ENCODE peak calls at places on chromosomes 3 and 15, in six cellular contexts. T, N, C, Q, H and E are unnamed samples.
A peak's percentile ranks its signal among the peaks of the same experiment; 100 is the strongest.

GRCh38 chr3:105513042-105513441 is 146.3 kb downstream of the ALCAM start:
- DNase-seq in H (no peak), N (no peak), T (no peak), C (no peak), Q (no peak), E (no peak)

GRCh38 chr3:161946443-161946960 is 449.9 kb downstream of the OTOL1 start:
- DNase-seq in H (no peak), T (no peak), N (no peak), Q (no peak), C (no peak), E (no peak)

GRCh38 chr3:123459867-123460266 is 11.0 kb upstream of the ADCY5 start:
- DNase-seq in N (no peak), H (no peak), Q (no peak), T (no peak), C (no peak), E (no peak)

GRCh38 chr3:170622369-170623159 is 36.7 kb upstream of the SLC7A14 start:
- DNase-seq in N (peak; percentile 68), C (peak; percentile 80), Q (no peak), T (no peak), H (no peak), E (no peak)

GRCh38 chr3:72185549-72186484 is 400.9 kb upstream of the PROK2 start:
- DNase-seq in T (peak; percentile 69), N (no peak), C (peak; percentile 49), H (peak; percentile 7), Q (no peak), E (no peak)

GRCh38 chr3:73389104-73389809 is 235.5 kb downstream of the PDZRN3 start:
- DNase-seq in Q (no peak), T (no peak), H (no peak), N (no peak), C (no peak), E (no peak)

GRCh38 chr3:185874119-185874518 is 49.3 kb upstream of the IGF2BP2 start:
- DNase-seq in Q (no peak), C (no peak), T (no peak), N (no peak), H (no peak), E (no peak)

GRCh38 chr15:70062321-70062956 is 35.3 kb downstream of the TLE3 start:
- DNase-seq in H (no peak), Q (no peak), C (peak; percentile 63), T (peak; percentile 77), N (no peak), E (peak; percentile 77)

GRCh38 chr3:177338697-177339219 is 141.5 kb upstream of the TBL1XR1 start:
- DNase-seq in Q (no peak), T (no peak), N (no peak), H (peak; percentile 95), C (peak; percentile 62), E (no peak)

GRCh38 chr3:17967953-17968352 is 225.5 kb upstream of the TBC1D5 start:
- DNase-seq in Q (no peak), H (no peak), T (no peak), C (no peak), N (no peak), E (no peak)

GRCh38 chr15:97479957-97480356 is 480.5 kb upstream of the ARRDC4 start:
- DNase-seq in Q (no peak), H (no peak), C (no peak), T (no peak), N (no peak), E (no peak)

GRCh38 chr3:123083446-123084124 is 16.8 kb downstream of the PDIA5 start:
- DNase-seq in N (no peak), C (no peak), Q (no peak), H (no peak), T (no peak), E (no peak)

GRCh38 chr3:169528289-169528688 is 135.2 kb downstream of the MECOM start:
- DNase-seq in C (no peak), Q (no peak), N (no peak), H (no peak), T (no peak), E (no peak)

GRCh38 chr3:54760226-54760625 is 167.6 kb downstream of the LRTM1 start:
- DNase-seq in T (no peak), C (no peak), N (no peak), H (no peak), Q (no peak), E (no peak)

GRCh38 chr15:24954783-24955548 is at the start of the genes SNRPN and SNURF:
- DNase-seq in N (peak; percentile 79), C (peak; percentile 85), Q (peak; percentile 51), H (peak; percentile 30), T (peak; percentile 87), E (peak; percentile 53)

GRCh38 chr3:31378226-31378625 is 154.5 kb upstream of the STT3B start:
- DNase-seq in H (no peak), N (no peak), Q (no peak), T (no peak), C (no peak), E (no peak)

GRCh38 chr15:81776961-81777360 is 268.9 kb downstream of the MEX3B start:
- DNase-seq in N (no peak), Q (no peak), C (no peak), T (no peak), H (no peak), E (no peak)

GRCh38 chr3:13077431-13078157 is 4.4 kb upstream of the IQSEC1 start:
- DNase-seq in N (no peak), T (peak; percentile 80), C (no peak), Q (no peak), H (no peak), E (no peak)

GRCh38 chr3:196650740-196651311 is 11.3 kb downstream of the NRROS start:
- DNase-seq in Q (no peak), C (peak; percentile 84), T (no peak), N (no peak), H (peak; percentile 36), E (no peak)

GRCh38 chr15:85795320-85795668 is 569 bp upstream of the KLHL25 start:
- DNase-seq in C (no peak), Q (no peak), H (no peak), T (peak; percentile 59), N (no peak), E (no peak)

GRCh38 chr3:187207624-187208023 is 10.3 kb downstream of the RTP1 start:
- DNase-seq in Q (no peak), T (no peak), C (no peak), H (no peak), N (no peak), E (no peak)

GRCh38 chr15:28888900-28889299 is 3.1 kb downstream of the APBA2 start:
- DNase-seq in Q (no peak), T (no peak), C (no peak), H (no peak), N (no peak), E (no peak)

GRCh38 chr3:45043715-45044299 is 17.7 kb downstream of the CLEC3B start:
- DNase-seq in H (no peak), C (peak; percentile 50), T (no peak), Q (no peak), N (no peak), E (no peak)

GRCh38 chr3:160810360-160810759 is 54.3 kb downstream of the PPM1L start:
- DNase-seq in T (peak; percentile 76), H (no peak), C (no peak), N (no peak), Q (no peak), E (no peak)

GRCh38 chr3:160815280-160815679 is 59.2 kb downstream of the PPM1L start:
- DNase-seq in C (no peak), H (no peak), Q (no peak), N (no peak), T (no peak), E (no peak)

GRCh38 chr3:160809453-160809852 is 53.4 kb downstream of the PPM1L start:
- DNase-seq in H (no peak), N (no peak), C (no peak), T (no peak), Q (no peak), E (no peak)

GRCh38 chr3:160808838-160809237 is 52.8 kb downstream of the PPM1L start:
- DNase-seq in H (no peak), T (peak; percentile 67), C (no peak), N (no peak), Q (no peak), E (no peak)

DNA sequence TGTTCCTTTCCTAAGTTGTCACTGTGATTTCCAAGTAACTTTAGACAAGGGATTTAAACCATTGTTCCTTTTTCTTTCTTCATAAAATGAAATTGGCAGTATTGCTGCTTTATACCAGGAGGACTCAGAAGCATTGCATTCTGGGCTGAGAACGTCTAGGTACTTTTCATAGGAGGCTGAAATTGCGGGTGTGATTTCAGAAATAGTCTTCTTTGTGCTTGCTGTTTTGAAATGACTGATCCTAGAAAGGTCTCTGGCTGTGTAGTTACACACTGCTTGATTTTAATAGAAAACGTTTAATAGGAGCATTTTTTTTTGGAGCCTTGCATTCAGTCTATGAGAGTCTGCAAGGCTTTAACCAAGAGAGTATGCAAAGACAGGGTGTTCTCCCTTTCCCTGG is 56.3 kb downstream of the PPM1L start:
- DNase-seq in N (no peak), Q (no peak), T (no peak), C (no peak), H (no peak), E (no peak)
- H3K4me1 ChIP-seq in N (no peaks in the 10 kb centered on the region), Q (no peaks in the 10 kb centered on the region), T (peaks cover 10% of the 10 kb centered on the region), C (no peaks in the 10 kb centered on the region), H (no peaks in the 10 kb centered on the region), E (no peaks in the 10 kb centered on the region)

GRCh38 chr15:100335335-100335999 is 6.3 kb downstream of the ADAMTS17 start:
- DNase-seq in C (no peak), T (no peak), N (no peak), Q (no peak), H (no peak), E (no peak)
- H3K4me1 ChIP-seq in C (no peaks in the 10 kb centered on the region), T (no peaks in the 10 kb centered on the region), N (no peaks in the 10 kb centered on the region), Q (peaks cover 59% of the 10 kb centered on the region), H (peaks cover 4% of the 10 kb centered on the region), E (no peaks in the 10 kb centered on the region)

DNA sequence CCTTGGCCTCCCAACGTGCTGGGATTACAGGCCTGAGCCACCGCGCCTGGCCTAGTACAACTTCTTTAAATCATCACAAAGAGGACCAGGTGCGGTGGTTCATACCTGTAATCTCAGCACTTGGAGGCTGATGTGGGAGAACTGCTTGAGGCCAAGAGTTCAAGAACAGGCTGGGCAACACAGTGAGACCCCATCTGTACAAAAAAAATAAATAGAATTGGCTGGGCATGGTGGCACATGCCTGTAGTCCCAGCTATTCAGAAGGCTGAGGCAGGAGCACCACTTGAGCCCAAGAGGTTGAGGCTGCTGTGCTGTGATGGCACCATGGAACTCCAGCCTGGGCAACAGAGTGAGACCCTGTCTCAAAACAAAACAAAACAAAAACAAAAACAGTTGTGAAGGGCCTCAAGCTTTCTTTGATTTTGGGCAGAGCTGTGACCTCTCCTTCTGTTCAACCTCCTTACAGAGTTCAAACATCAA is 5.9 kb downstream of the RMDN3 start:
- DNase-seq in C (no peak), N (no peak), T (no peak), H (no peak), Q (no peak), E (no peak)
- H3K4me1 ChIP-seq in C (peaks cover 18% of the 10 kb centered on the region), N (no peaks in the 10 kb centered on the region), T (no peaks in the 10 kb centered on the region), H (peaks cover 26% of the 10 kb centered on the region), Q (peaks cover 17% of the 10 kb centered on the region), E (no peaks in the 10 kb centered on the region)

DNA sequence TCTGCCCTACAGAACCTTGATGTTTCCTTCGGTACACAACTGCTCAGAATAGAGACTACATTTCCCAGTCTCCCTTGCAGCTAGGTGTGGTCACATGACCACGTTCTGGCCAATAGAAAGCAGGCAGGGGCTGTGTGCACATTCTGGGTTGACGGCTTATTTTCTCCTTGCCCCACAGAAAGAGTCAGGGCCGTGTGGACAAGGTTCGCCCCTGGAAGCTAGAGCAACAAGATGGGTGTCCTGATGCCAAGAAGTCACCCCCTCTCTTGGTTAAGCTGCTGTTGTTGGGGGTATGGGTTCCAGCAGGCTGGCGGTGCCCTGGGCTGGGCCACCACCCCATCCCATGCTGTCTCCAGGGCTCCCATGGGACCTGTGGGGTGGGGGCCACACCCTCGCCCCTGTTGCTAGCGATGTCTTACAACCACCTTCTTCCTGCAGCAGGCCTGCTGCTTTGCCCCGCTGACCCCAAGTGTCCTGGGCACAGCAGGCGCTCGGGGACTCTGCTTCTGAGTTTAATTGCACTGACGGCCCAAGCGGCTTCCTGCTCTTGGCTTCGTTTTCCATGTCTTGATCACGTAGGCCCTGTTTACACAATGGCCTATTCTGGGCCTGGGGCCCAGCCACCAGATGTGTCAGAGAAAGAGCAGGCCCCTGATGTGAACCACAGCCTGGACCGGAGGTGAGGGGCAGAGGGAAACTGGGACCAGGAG is 24.9 kb downstream of the ABTB1 start:
- DNase-seq in C (peak; percentile 69), H (peak; percentile 58), T (peak; percentile 93), Q (peak; percentile 21), N (peak; percentile 73), E (no peak)
- H3K4me1 ChIP-seq in C (peaks cover 20% of the 10 kb centered on the region), H (peaks cover 12% of the 10 kb centered on the region), T (peaks cover 24% of the 10 kb centered on the region), Q (no peaks in the 10 kb centered on the region), N (peaks cover 4% of the 10 kb centered on the region), E (peaks cover 9% of the 10 kb centered on the region)